ENCODE peak calls at places on chromosomes 13 and 19, in seven cellular contexts. Y is neuronal stem cell, C is H9, E is IMR-90, L is mesenchymal stem cell, V is H1, B is mesendoderm. F is an unnamed sample.
A peak's percentile ranks its signal among the peaks of the same experiment; 100 is the strongest.

GRCh38 chr13:106295971-106296370 is 239.5 kb downstream of the EFNB2 start:
- DNase-seq in Y (no peak), C (no peak), E (no peak), L (no peak), V (no peak), B (no peak), F (no peak)

GRCh38 chr13:19589312-19589711 is 28.0 kb upstream of the TPTE2 start:
- DNase-seq in Y (no peak), C (no peak), E (no peak), L (no peak), V (no peak), B (no peak), F (no peak)

GRCh38 chr19:17873661-17874422 is 2.1 kb downstream of the SLC5A5 start:
- DNase-seq in Y (peak; percentile 72), C (peak; percentile 91), E (no peak), L (peak; percentile 30), V (peak; percentile 91), B (peak; percentile 84), F (peak; percentile 77)

GRCh38 chr19:4208385-4209094 is 20.8 kb upstream of the EBI3 start:
- DNase-seq in Y (no peak), C (peak; percentile 61), E (peak; percentile 43), L (peak; percentile 39), V (peak; percentile 64), B (peak; percentile 83), F (peak; percentile 96)

GRCh38 chr13:25541434-25542123 is 169.8 kb downstream of the ATP8A2 start:
- DNase-seq in Y (no peak), C (no peak), E (no peak), L (no peak), V (no peak), B (no peak), F (no peak)

GRCh38 chr19:40663712-40664692 is 26.4 kb downstream of the NUMBL start:
- DNase-seq in Y (no peak), C (no peak), E (peak; percentile 50), L (peak; percentile 63), V (no peak), B (peak; percentile 45), F (no peak)

GRCh38 chr19:11496391-11497163 is 9.1 kb downstream of the ZNF653 start:
- DNase-seq in Y (peak; percentile 56), C (peak; percentile 88), E (peak; percentile 86), L (peak; percentile 84), V (peak; percentile 96), B (peak; percentile 93), F (peak; percentile 85)

GRCh38 chr19:401836-402535 is 7.0 kb downstream of the C2CD4C start:
- DNase-seq in Y (no peak), C (peak; percentile 26), E (no peak), L (no peak), V (peak; percentile 46), B (no peak), F (no peak)

GRCh38 chr19:46630806-46631205 is 5.2 kb downstream of the GNG8 start:
- DNase-seq in Y (no peak), C (no peak), E (no peak), L (no peak), V (no peak), B (no peak), F (no peak)

GRCh38 chr19:29054886-29055675 is 157.9 kb downstream of the UQCRFS1 start:
- DNase-seq in Y (no peak), C (no peak), E (no peak), L (no peak), V (no peak), B (no peak), F (no peak)

GRCh38 chr13:96769874-96770273 is 224.4 kb downstream of the OXGR1 start:
- DNase-seq in Y (no peak), C (no peak), E (no peak), L (peak; percentile 34), V (no peak), B (no peak), F (no peak)
- H3K4ac ChIP-seq in Y (no peak overlapping the region), C (no peak overlapping the region), E (no peak overlapping the region), L (no peak overlapping the region), V (no peak overlapping the region), B (no peak overlapping the region), F (no peak overlapping the region)

GRCh38 chr13:99698816-99699099 is 197.5 kb downstream of the TM9SF2 start:
- DNase-seq in Y (no peak), C (no peak), E (no peak), L (no peak), V (no peak), B (no peak), F (no peak)
- H3K4ac ChIP-seq in Y (no peak overlapping the region), C (no peak overlapping the region), E (no peak overlapping the region), L (no peak overlapping the region), V (no peak overlapping the region), B (no peak overlapping the region), F (no peak overlapping the region)

GRCh38 chr13:20840590-20840989 is 62.0 kb downstream of the XPO4 start:
- DNase-seq in Y (no peak), C (no peak), E (no peak), L (no peak), V (no peak), B (no peak), F (no peak)
- H3K4ac ChIP-seq in Y (no peak overlapping the region), C (no peak overlapping the region), E (no peak overlapping the region), L (no peak overlapping the region), V (no peak overlapping the region), B (no peak overlapping the region), F (no peak overlapping the region)

GRCh38 chr13:73548444-73548843 is 489.6 kb downstream of the KLF5 start:
- DNase-seq in Y (no peak), C (no peak), E (no peak), L (no peak), V (no peak), B (no peak), F (no peak)

GRCh38 chr13:73544175-73544574 is 485.4 kb downstream of the KLF5 start:
- DNase-seq in Y (no peak), C (no peak), E (no peak), L (no peak), V (no peak), B (no peak), F (no peak)

GRCh38 chr13:73536865-73537264 is 478.1 kb downstream of the KLF5 start:
- DNase-seq in Y (no peak), C (no peak), E (no peak), L (no peak), V (no peak), B (no peak), F (no peak)

GRCh38 chr13:73547239-73547638 is 488.4 kb downstream of the KLF5 start:
- DNase-seq in Y (no peak), C (no peak), E (no peak), L (no peak), V (no peak), B (no peak), F (no peak)

DNA sequence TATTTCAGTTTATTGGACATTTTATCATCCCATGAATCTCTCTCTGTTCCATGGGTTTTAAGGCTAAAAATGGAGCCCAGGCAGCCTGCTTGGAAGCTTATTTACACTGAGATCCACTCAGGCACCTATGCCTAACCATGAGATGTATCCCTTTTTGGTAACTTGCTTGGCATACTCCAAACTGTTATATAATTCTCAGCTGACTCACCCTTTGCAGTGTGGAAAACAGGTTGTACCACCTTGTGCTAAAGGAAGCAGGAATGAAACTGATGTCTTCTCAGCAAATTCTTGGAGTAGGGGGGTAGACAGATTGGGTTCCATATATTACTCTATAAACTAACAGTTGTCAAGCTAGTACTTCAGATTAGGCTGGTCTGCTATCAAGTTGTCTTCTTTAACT is 483.6 kb downstream of the KLF5 start:
- DNase-seq in Y (no peak), C (no peak), E (no peak), L (no peak), V (no peak), B (no peak), F (peak; percentile 54)
- H3K4ac ChIP-seq in Y (no peak overlapping the region), C (no peak overlapping the region), E (no peak overlapping the region), L (no peak overlapping the region), V (no peak overlapping the region), B (no peak overlapping the region), F (no peak overlapping the region)

F was measured in trophoblast cell.